ENCODE peak calls at places on chromosomes 11 and 22, in nine cellular contexts. Z, K, A, N, F, D, J, Y and P are unnamed samples.

GRCh38 chr11:45651841-45652745 is 13.3 kb downstream of the CHST1 start:
- DNase-seq in Z (no peak), K (no peak), A (no peak), N (no peak), F (no peak), D (no peak), J (no peak), Y (no peak), P (no peak)

GRCh38 chr11:8331767-8332166 is 68.1 kb upstream of the LMO1 start:
- DNase-seq in Z (no peak), K (peak), A (no peak), N (no peak), F (peak), D (no peak), J (no peak), Y (no peak), P (no peak)

GRCh38 chr11:14906614-14907392 is 14.8 kb upstream of the CYP2R1 start:
- DNase-seq in Z (no peak), K (no peak), A (no peak), N (peak), F (peak), D (no peak), J (no peak), Y (no peak), P (peak)

GRCh38 chr11:121328967-121329653 is 36.5 kb downstream of the SC5D start:
- DNase-seq in Z (no peak), K (peak), A (no peak), N (no peak), F (peak), D (no peak), J (peak), Y (no peak), P (no peak)

GRCh38 chr22:46652081-46652929 is 32.1 kb downstream of the GRAMD4 start:
- DNase-seq in Z (no peak), K (peak), A (peak), N (peak), F (peak), D (no peak), J (no peak), Y (no peak), P (no peak)

GRCh38 chr11:128266893-128267292 is 320.5 kb downstream of the ETS1 start:
- DNase-seq in Z (no peak), K (no peak), A (no peak), N (no peak), F (no peak), D (no peak), J (no peak), Y (no peak), P (no peak)

GRCh38 chr11:30344085-30344484 is 21.2 kb downstream of the ARL14EP start:
- DNase-seq in Z (no peak), K (no peak), A (no peak), N (no peak), F (no peak), D (no peak), J (no peak), Y (no peak), P (no peak)

GRCh38 chr22:43304831-43305230 is 38.3 kb downstream of the SCUBE1 start:
- DNase-seq in Z (no peak), K (no peak), A (no peak), N (no peak), F (no peak), D (no peak), J (no peak), Y (no peak), P (no peak)

GRCh38 chr22:25083414-25084166 is 116.1 kb upstream of the CRYBB3 start:
- DNase-seq in Z (no peak), K (no peak), A (no peak), N (peak), F (no peak), D (no peak), J (no peak), Y (no peak), P (no peak)

GRCh38 chr11:46593550-46594382 is at the start of gene AMBRA1:
- DNase-seq in Z (peak), K (peak), A (peak), N (peak), F (peak), D (peak), J (peak), Y (peak), P (peak)

GRCh38 chr11:67584205-67584880 is 731 bp downstream of the GSTP1 start:
- DNase-seq in Z (peak), K (no peak), A (peak), N (peak), F (peak), D (peak), J (peak), Y (no peak), P (peak)

GRCh38 chr22:50274311-50274710 is 4.1 kb upstream of the MAPK11 start:
- DNase-seq in Z (peak), K (peak), A (peak), N (peak), F (peak), D (peak), J (no peak), Y (peak), P (no peak)

GRCh38 chr22:23288301-23289129 is 108.2 kb downstream of the BCR start:
- DNase-seq in Z (no peak), K (no peak), A (no peak), N (no peak), F (no peak), D (no peak), J (no peak), Y (no peak), P (no peak)

GRCh38 chr22:37218399-37218770 is 6.1 kb upstream of the SSTR3 start:
- DNase-seq in Z (no peak), K (no peak), A (no peak), N (no peak), F (no peak), D (no peak), J (no peak), Y (no peak), P (no peak)

GRCh38 chr11:96037267-96037990 is 113.5 kb upstream of the MTMR2 start:
- DNase-seq in Z (peak), K (peak), A (no peak), N (peak), F (no peak), D (no peak), J (no peak), Y (no peak), P (peak)

GRCh38 chr11:128936546-128937275 is 6.0 kb downstream of the TP53AIP1 start:
- DNase-seq in Z (no peak), K (peak), A (no peak), N (peak), F (no peak), D (no peak), J (no peak), Y (peak), P (no peak)

GRCh38 chr11:120520091-120520822 is 8.7 kb downstream of the GRIK4 start:
- DNase-seq in Z (no peak), K (no peak), A (no peak), N (no peak), F (no peak), D (no peak), J (no peak), Y (no peak), P (no peak)

GRCh38 chr11:123581651-123582399 is 72.6 kb downstream of the SCN3B start:
- DNase-seq in Z (no peak), K (no peak), A (no peak), N (no peak), F (no peak), D (no peak), J (no peak), Y (no peak), P (no peak)

GRCh38 chr11:79006854-79007253 is 432.2 kb upstream of the NARS2 start:
- DNase-seq in Z (no peak), K (no peak), A (no peak), N (no peak), F (no peak), D (peak), J (no peak), Y (no peak), P (no peak)

GRCh38 chr11:61960532-61960931 is 6.9 kb downstream of the FTH1 start:
- DNase-seq in Z (no peak), K (no peak), A (no peak), N (no peak), F (no peak), D (no peak), J (no peak), Y (no peak), P (no peak)

GRCh38 chr11:64358907-64359711 is at the start of gene RPS6KA4:
- DNase-seq in Z (peak), K (peak), A (peak), N (peak), F (peak), D (peak), J (no peak), Y (no peak), P (peak)

GRCh38 chr11:28983780-28984179 is 875.6 kb downstream of the METTL15 start:
- DNase-seq in Z (no peak), K (no peak), A (no peak), N (no peak), F (no peak), D (no peak), J (no peak), Y (no peak), P (no peak)

GRCh38 chr11:43177938-43178337 is 133.9 kb upstream of the API5 start:
- DNase-seq in Z (no peak), K (no peak), A (no peak), N (no peak), F (no peak), D (no peak), J (no peak), Y (no peak), P (no peak)